ENCODE peak calls at places on chromosomes 2 and 18, in eight cellular contexts. K, F, S, D, O, E, B and A are unnamed samples.
A peak's percentile ranks its signal among the peaks of the same experiment; 100 is the strongest.

GRCh38 chr2:45119855-45120254 is 110.6 kb upstream of the SIX2 start:
- DNase-seq in B (peak; percentile 83), F (peak; percentile 90), O (peak; percentile 76), D (peak; percentile 54), S (no peak), K (no peak), E (peak; percentile 92), A (peak; percentile 74)

GRCh38 chr18:62435435-62436031 is 87.3 kb upstream of the ZCCHC2 start:
- DNase-seq in K (no peak), E (no peak), D (no peak), O (no peak), F (no peak), S (no peak), B (no peak), A (no peak)

GRCh38 chr18:46497129-46497528 is 159.9 kb downstream of the LOXHD1 start:
- DNase-seq in D (no peak), S (no peak), E (peak; percentile 8), O (peak; percentile 35), B (peak; percentile 39), F (peak; percentile 16), K (peak; percentile 30), A (peak; percentile 9)

GRCh38 chr2:88856409-88857135 is 165.1 kb downstream of the RPIA start:
- DNase-seq in S (no peak), F (no peak), O (no peak), K (no peak), E (no peak), D (no peak), B (no peak), A (no peak)

GRCh38 chr18:38563396-38563980 is 997.9 kb upstream of the CELF4 start:
- DNase-seq in S (no peak), F (no peak), D (no peak), O (no peak), B (no peak), K (no peak), E (no peak), A (no peak)

GRCh38 chr2:8059255-8059654 is 622.6 kb upstream of the ID2 start:
- DNase-seq in O (no peak), D (no peak), S (no peak), K (no peak), F (no peak), B (no peak), E (no peak), A (no peak)

GRCh38 chr18:64405161-64405560 is 256.3 kb upstream of the LINC00305 start:
- DNase-seq in K (no peak), E (no peak), B (peak; percentile 1), O (peak; percentile 91), D (no peak), F (no peak), S (no peak), A (no peak)

GRCh38 chr18:24766376-24766775 is 305.9 kb downstream of the HRH4 start:
- DNase-seq in B (peak; percentile 7), F (peak; percentile 95), D (no peak), K (no peak), E (peak; percentile 46), O (no peak), S (no peak), A (no peak)

GRCh38 chr2:16525265-16525887 is 140.3 kb downstream of the CYRIA start:
- DNase-seq in F (peak; percentile 10), B (peak; percentile 2), D (no peak), E (no peak), K (no peak), O (peak; percentile 38), S (no peak), A (no peak)

GRCh38 chr2:51335072-51336058 is 303.4 kb upstream of the NRXN1 start:
- DNase-seq in F (no peak), O (no peak), S (no peak), K (no peak), B (no peak), E (no peak), D (no peak), A (no peak)

GRCh38 chr2:150619607-150620330 is 132.3 kb upstream of the RND3 start:
- DNase-seq in E (peak; percentile 74), B (peak; percentile 70), O (peak; percentile 89), D (no peak), F (peak; percentile 73), S (no peak), K (no peak), A (no peak)

GRCh38 chr2:141341444-141341843 is 789.4 kb downstream of the LRP1B start:
- DNase-seq in O (peak; percentile 95), E (peak; percentile 86), B (peak; percentile 94), K (no peak), S (no peak), D (peak; percentile 90), F (peak; percentile 82), A (peak; percentile 97)

GRCh38 chr2:29075894-29076700 is 1.8 kb upstream of the PCARE start:
- DNase-seq in F (peak; percentile 17), S (no peak), E (no peak), K (no peak), B (peak; percentile 14), O (peak; percentile 59), D (no peak), A (no peak)

GRCh38 chr2:238685713-238686112 is 162.2 kb upstream of the TWIST2 start:
- DNase-seq in F (peak; percentile 37), D (no peak), S (no peak), E (no peak), O (no peak), B (no peak), K (no peak), A (no peak)

GRCh38 chr2:241867776-241868420 is 1.6 kb upstream of the RTP5 start:
- DNase-seq in B (no peak), S (no peak), F (no peak), E (no peak), O (no peak), K (peak; percentile 52), D (no peak), A (no peak)

GRCh38 chr2:158990397-158991209 is 22.2 kb downstream of the TANC1 start:
- DNase-seq in F (peak; percentile 94), B (peak; percentile 93), D (peak; percentile 73), S (no peak), O (peak; percentile 88), E (peak; percentile 95), K (no peak), A (peak; percentile 93)

GRCh38 chr2:169360984-169361705 is 1.2 kb downstream of the LRP2 start:
- DNase-seq in E (no peak), B (no peak), D (no peak), F (no peak), S (no peak), K (no peak), O (no peak), A (no peak)

GRCh38 chr2:135785032-135785431 is 43.4 kb downstream of the UBXN4 start:
- DNase-seq in K (no peak), E (peak; percentile 3), F (no peak), D (no peak), B (peak; percentile 10), S (no peak), O (peak; percentile 42), A (no peak)
- TF ChIP-seq CTCF in K (peak; percentile 12), E (peak; percentile 47), F (peak; percentile 23), D (peak; percentile 27), B (peak; percentile 19), S (no peak), O (peak; percentile 38), A (peak; percentile 14)

GRCh38 chr2:96114546-96114902 is 1.8 kb downstream of the ADRA2B start:
- DNase-seq in K (no peak), B (no peak), E (no peak), S (no peak), D (no peak), O (no peak), F (no peak), A (no peak)
- H3K4me3 ChIP-seq in K (no peak overlapping the region), B (peak overlapping the region; percentile 92), E (no peak overlapping the region), S (no peak overlapping the region), D (no peak overlapping the region), O (no peak overlapping the region), F (no peak overlapping the region), A (no peak overlapping the region)

GRCh38 chr2:237614151-237614720 is 13.2 kb upstream of the LRRFIP1 start:
- DNase-seq in E (peak; percentile 45), S (no peak), O (peak; percentile 58), B (peak; percentile 83), K (no peak), F (no peak), D (no peak), A (peak; percentile 18)
- TF ChIP-seq CTCF in E (no peak), S (no peak), O (peak; percentile 20), B (peak; percentile 15), K (no peak), F (no peak), D (peak; percentile 5), A (peak; percentile 17)

GRCh38 chr2:129880309-129880708 is 99.2 kb upstream of the RAB6C start:
- DNase-seq in O (no peak), E (no peak), D (no peak), B (no peak), S (peak; percentile 13), F (no peak), K (no peak), A (no peak)

GRCh38 chr2:129879614-129880180 is 99.8 kb upstream of the RAB6C start:
- DNase-seq in K (no peak), B (no peak), S (peak; percentile 12), O (no peak), D (no peak), F (no peak), E (no peak), A (no peak)

GRCh38 chr2:129877289-129877741 is 102.2 kb upstream of the RAB6C start:
- DNase-seq in S (peak; percentile 93), D (peak; percentile 27), B (peak; percentile 93), E (peak; percentile 80), K (peak; percentile 85), O (peak; percentile 72), F (peak; percentile 67), A (peak; percentile 59)

GRCh38 chr2:129877795-129878775 is 101.4 kb upstream of the RAB6C start:
- DNase-seq in D (no peak), E (peak; percentile 49), K (no peak), B (peak; percentile 75), O (peak; percentile 52), S (peak; percentile 40), F (peak; percentile 52), A (peak; percentile 52)

GRCh38 chr2:129876576-129876975 is 102.9 kb upstream of the RAB6C start:
- DNase-seq in S (peak; percentile 13), E (no peak), O (no peak), F (no peak), D (no peak), B (no peak), K (no peak), A (no peak)
- H3K4me3 ChIP-seq in S (peak overlapping the region; percentile 55), E (peak overlapping the region; percentile 81), O (no peak overlapping the region), F (no peak overlapping the region), D (no peak overlapping the region), B (peak overlapping the region; percentile 55), K (peak overlapping the region; percentile 87), A (peak overlapping the region; percentile 76)

DNA sequence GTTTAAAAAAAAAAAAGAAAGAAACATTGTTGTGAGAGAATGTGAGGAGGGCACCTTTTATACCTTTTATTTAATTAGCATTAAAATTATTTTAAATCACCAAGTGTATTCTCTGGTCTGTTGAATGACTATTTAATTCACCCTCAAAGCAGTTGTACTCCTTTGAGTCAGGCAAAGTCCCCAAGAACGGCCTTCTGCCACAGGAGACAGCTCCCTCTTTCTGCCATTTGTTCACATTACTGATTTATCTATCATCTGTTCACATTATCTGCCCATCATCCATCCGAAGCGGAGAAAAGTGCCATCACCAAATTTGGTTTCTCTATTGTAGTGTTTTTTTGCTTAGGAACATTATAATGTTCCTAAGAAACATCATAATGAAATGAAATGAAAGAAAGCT is 240.7 kb upstream of the DPP10 start:
- DNase-seq in S (no peak), F (no peak), K (no peak), O (no peak), E (no peak), B (no peak), D (no peak), A (no peak)
- TF ChIP-seq CTCF in S (no peak), F (no peak), K (no peak), O (no peak), E (peak; percentile 3), B (no peak), D (no peak), A (no peak)